ENCODE peak calls at places on chromosome 5, in four cellular contexts. J is left ventricle myocardium inferior, C is neuronal stem cell, P is GM23248. W is an unnamed sample. For H3K36me3, the result is how much of the 10 kb centered on the place peaks cover.

GRCh38 chr5:96807099-96807654 is 568 bp downstream of the ERAP1 start:
- DNase-seq in P (peak), C (peak), J (peak), W (peak)

GRCh38 chr5:115949096-115949495 is 13.2 kb upstream of the LVRN start:
- DNase-seq in P (peak), C (no peak), J (no peak), W (no peak)

GRCh38 chr5:139912158-139912557 is 116.5 kb downstream of the PSD2 start:
- DNase-seq in C (no peak), P (no peak), J (no peak), W (no peak)

GRCh38 chr5:159022178-159022556 is 77.5 kb downstream of the EBF1 start:
- DNase-seq in C (no peak), P (peak), J (peak), W (peak)

GRCh38 chr5:124806026-124806856 is 59.8 kb upstream of the ZNF608 start:
- DNase-seq in P (peak), C (peak), J (peak), W (peak)

GRCh38 chr5:891837-892389 is 688 bp downstream of the BRD9 start:
- DNase-seq in P (peak), J (no peak), C (no peak), W (no peak)

GRCh38 chr5:82185842-82186241 is 92.3 kb downstream of the RPS23 start:
- DNase-seq in C (no peak), P (no peak), J (no peak), W (no peak)

GRCh38 chr5:95842955-95843544 is 20.5 kb upstream of the GLRX start:
- DNase-seq in C (no peak), P (peak), J (peak), W (peak)

GRCh38 chr5:154215931-154216330 is 25.4 kb downstream of the GALNT10 start:
- DNase-seq in P (peak), C (no peak), J (no peak), W (no peak)

GRCh38 chr5:180689071-180689694 is 39.8 kb upstream of the FLT4 start:
- DNase-seq in P (no peak), C (no peak), J (no peak), W (no peak)

GRCh38 chr5:137086289-137086838 is 412.8 kb downstream of the SPOCK1 start:
- DNase-seq in C (no peak), J (no peak), P (no peak), W (no peak)

GRCh38 chr5:178194026-178194425 is 6.9 kb upstream of the GMCL2 start:
- DNase-seq in J (no peak), P (no peak), C (no peak), W (no peak)

GRCh38 chr5:126535856-126536545 is 59.0 kb downstream of the ALDH7A1 start:
- DNase-seq in P (no peak), C (no peak), J (no peak), W (no peak)

GRCh38 chr5:42632501-42632900 is 124.1 kb upstream of the CCDC152 start:
- DNase-seq in P (no peak), J (no peak), C (no peak), W (no peak)

GRCh38 chr5:170863646-170864045 is 1.8 kb downstream of the RANBP17 start:
- DNase-seq in C (no peak), J (no peak), P (peak), W (no peak)

GRCh38 chr5:142784405-142784955 is 14.3 kb downstream of the ARHGAP26 start:
- DNase-seq in P (peak), J (no peak), C (no peak), W (no peak)

GRCh38 chr5:2297991-2298390 is 415.3 kb upstream of the IRX4 start:
- DNase-seq in C (no peak), P (no peak), J (no peak), W (no peak)

GRCh38 chr5:128613757-128614156 is 75.7 kb upstream of the FBN2 start:
- DNase-seq in P (peak), C (no peak), J (no peak), W (no peak)

GRCh38 chr5:75055727-75056144 is 3.4 kb upstream of the GCNT4 start:
- DNase-seq in J (no peak), C (no peak), P (peak), W (no peak)

GRCh38 chr5:181160-181559 is 10.1 kb upstream of the LRRC14B start:
- DNase-seq in P (no peak), J (no peak), C (no peak), W (no peak)

GRCh38 chr5:54159153-54159836 is 151.1 kb downstream of the ARL15 start:
- DNase-seq in C (no peak), P (peak), J (no peak), W (no peak)

GRCh38 chr5:72183231-72183630 is 76.0 kb downstream of the MAP1B start:
- DNase-seq in J (no peak), C (peak), P (no peak), W (no peak)
- H3K36me3 ChIP-seq in J (under half), C (under half), P (under half), W (under half)

DNA sequence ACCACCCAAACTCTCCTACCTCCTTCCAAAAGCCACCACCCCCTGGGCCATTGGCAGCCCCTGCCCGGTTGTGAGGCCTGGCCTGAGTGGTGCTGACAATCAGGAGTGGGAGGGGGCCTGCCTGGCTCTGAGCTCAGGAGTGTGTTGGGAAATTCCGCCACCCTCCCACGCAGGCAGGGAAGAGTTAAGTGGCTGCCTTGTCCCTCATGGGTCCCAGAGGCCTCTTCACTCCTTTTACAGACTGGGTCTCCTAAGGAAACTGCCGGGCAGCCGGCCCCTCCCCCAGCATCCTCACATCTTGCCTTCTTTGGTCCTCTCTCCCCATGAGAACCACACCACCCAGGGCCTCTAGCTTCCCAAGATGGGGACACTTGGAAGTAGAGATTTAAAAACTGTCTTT is 47.3 kb downstream of the PPARGC1B start:
- DNase-seq in C (no peak), P (no peak), J (peak), W (no peak)
- H3K4me3 ChIP-seq in C (no peak), P (no peak), J (peak), W (no peak)

GRCh38 chr5:87408219-87408618 is 4.5 kb downstream of the CCNH start:
- DNase-seq in J (no peak), C (no peak), P (no peak), W (no peak)
- H3K36me3 ChIP-seq in J (half or more), C (under half), P (half or more), W (half or more)

GRCh38 chr5:157267025-157267424 is 1.1 kb downstream of the CYFIP2 start:
- DNase-seq in C (no peak), P (no peak), J (no peak), W (no peak)
- H3K4me3 ChIP-seq in C (peak), P (no peak), J (peak), W (peak)

GRCh38 chr5:12526113-12526512 is 621.9 kb upstream of the CTNND2 start:
- DNase-seq in J (no peak), P (no peak), C (no peak), W (no peak)

DNA sequence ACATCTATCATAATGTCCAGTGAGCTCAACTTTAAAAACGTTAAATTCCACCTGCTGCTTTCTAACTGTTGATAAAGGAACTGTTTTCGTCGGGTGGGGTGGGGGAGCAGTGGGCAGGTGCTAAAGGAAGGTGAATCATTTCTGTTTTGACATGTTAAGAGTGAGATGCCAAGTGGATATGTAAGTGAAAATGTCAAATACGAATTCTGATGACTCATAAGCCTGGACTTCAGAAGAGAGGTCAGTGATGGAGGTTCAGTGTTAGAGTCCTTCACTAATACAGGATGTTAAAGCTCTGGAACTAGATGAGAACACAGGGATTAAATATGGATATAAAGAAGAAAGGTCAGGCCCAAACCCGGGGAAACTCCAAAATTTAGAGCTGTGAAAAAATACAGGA is 617.9 kb upstream of the CTNND2 start:
- DNase-seq in P (no peak), J (no peak), C (no peak), W (no peak)
- H3K36me3 ChIP-seq in P (under half), J (under half), C (under half), W (under half)

DNA sequence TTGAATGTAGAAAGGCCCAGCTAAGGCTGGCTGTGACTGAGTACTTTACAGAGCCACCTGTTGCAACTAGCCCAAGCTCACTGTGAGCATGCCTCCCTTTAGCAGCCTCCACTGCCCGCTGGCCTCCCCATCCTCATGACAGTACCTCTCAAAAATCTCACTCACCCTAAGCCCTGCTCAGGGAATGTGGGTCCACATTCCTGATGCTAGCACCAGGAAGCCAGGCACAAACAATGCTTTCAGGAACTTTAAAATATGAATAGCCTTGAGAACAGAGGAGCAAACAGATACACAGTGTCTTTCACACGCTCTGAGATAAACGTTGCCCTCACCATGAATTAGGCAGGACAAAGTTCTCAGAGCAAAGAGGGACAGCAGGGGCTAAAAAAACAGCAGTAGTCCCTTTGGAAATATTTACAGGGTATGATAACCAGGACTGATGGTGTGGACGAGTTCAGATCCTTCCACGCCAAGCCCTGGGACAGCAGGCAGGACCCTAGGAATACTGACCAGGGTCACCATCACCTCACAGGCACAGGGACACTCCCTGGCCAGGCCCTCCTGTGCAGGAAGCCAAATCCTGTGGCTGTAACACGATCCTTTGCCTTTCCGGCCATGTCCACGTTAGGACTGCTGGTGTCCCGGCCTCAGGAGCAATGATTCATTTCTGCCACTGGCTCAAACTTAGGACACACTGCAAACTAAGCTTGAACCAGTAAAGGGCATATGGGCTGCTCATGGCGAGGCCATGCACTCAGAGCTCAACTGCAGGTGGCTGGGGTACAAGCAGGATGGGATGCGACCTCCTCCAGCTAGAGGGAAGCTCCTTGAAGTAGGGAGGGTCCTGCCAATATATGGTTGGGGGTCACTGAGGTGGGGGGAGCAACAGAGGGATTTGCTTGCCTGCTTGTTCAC is 9.6 kb downstream of the ACSL6 start:
- DNase-seq in P (peak), J (no peak), C (no peak), W (peak)
- H3K4me3 ChIP-seq in P (no peak), J (no peak), C (no peak), W (no peak)

DNA sequence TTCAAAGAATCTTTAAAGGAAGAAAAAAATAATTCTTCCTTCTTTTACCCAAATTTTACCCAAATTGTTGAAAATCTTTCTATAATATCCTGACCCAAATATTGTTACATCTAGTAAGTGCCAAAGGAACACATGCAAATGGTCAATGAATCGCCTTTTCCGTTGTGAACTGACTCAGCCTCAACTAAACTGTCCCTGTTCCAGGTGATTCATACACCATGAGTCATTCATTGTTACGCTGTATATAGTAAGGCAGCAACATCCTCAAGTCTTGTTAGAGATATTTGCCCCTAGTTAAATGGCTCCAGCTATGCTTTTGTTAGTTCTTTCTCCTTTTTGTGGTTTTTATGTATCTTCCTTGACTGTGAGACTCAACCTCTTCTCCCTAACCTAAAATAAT is 9.7 kb downstream of the PTGER4 start:
- DNase-seq in C (no peak), J (no peak), P (peak), W (no peak)
- H3K36me3 ChIP-seq in C (under half), J (under half), P (under half), W (under half)

DNA sequence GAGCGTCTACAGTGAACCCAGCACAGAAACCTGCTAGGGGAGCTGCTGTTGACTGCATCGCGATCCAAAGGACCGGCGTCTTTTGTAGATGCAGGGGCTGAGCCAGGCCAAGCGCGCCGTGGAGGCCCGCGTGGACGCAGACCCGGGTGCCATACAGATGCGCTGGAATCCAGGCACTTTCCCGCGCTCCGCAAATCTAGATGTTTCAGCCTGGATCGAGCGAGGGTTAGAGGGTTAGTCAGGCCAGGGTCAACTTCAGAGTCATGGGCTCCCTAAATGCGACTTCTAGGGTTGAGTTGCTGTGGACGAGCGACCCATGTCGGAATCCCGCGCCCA is 941 bp upstream of the TCF7 start:
- DNase-seq in J (no peak), C (no peak), P (no peak), W (no peak)
- H3K4me3 ChIP-seq in J (peak), C (peak), P (no peak), W (peak)

DNA sequence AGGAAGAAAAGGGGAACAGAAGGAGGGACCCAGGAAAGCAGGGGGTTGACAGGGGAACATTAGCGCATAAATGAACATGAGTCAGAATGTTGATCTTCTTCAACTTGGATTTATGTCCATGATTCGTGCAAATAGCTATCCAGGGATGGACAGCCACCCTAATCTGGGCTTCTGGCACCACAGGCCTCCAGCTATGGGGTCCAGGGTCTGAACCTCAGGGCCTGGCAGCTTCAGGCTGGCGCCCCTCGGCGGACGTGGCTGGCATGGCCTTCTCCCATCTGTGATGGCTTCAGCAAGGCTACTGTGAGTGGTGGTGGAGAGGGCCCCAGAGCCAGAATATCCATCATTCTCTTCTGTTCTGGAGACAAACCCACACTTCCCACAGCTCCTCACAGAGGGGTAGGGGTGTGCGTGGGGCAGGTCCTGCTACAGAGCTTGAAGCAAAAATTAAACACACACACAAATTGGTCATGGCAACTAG is 9.5 kb downstream of the GPX3 start:
- DNase-seq in P (no peak), J (no peak), C (no peak), W (peak)
- H3K36me3 ChIP-seq in P (under half), J (half or more), C (under half), W (under half)

GRCh38 chr5:64502181-64502580 is 3.6 kb upstream of the RGS7BP start:
- DNase-seq in J (no peak), C (no peak), P (no peak), W (no peak)

GRCh38 chr5:64509798-64510197 is 4.0 kb downstream of the RGS7BP start:
- DNase-seq in J (no peak), P (no peak), C (no peak), W (no peak)

GRCh38 chr5:64505769-64506566 is at the start of gene RGS7BP:
- DNase-seq in C (peak), J (peak), P (peak), W (peak)

GRCh38 chr5:64506567-64507321 is 929 bp downstream of the RGS7BP start:
- DNase-seq in P (no peak), C (peak), J (no peak), W (no peak)
- H3K4me3 ChIP-seq in P (peak), C (peak), J (peak), W (peak)